ENCODE peak calls at places on chromosomes 12 and 14, in seven cellular contexts. K is AG04450, X is GM12865, P is aorta, R is lung, G is cardiac muscle cell, F is suprapubic skin. W is an unnamed sample.

GRCh38 chr14:92800525-92800924 is 6.4 kb downstream of the GOLGA5 start:
- DNase-seq in K (no peak), X (no peak), P (no peak), R (no peak), G (no peak), F (no peak), W (no peak)

GRCh38 chr12:104063712-104064030 is 660 bp upstream of the HCFC2 start:
- DNase-seq in K (no peak), X (peak), P (no peak), R (no peak), G (no peak), F (no peak), W (no peak)

GRCh38 chr14:89139404-89140247 is 277.4 kb downstream of the FOXN3 start:
- DNase-seq in K (no peak), X (no peak), P (no peak), R (no peak), G (no peak), F (no peak), W (no peak)

GRCh38 chr14:102116361-102117180 is 23.1 kb upstream of the WDR20 start:
- DNase-seq in K (no peak), X (no peak), P (peak), R (no peak), G (no peak), F (no peak), W (no peak)

GRCh38 chr14:32913725-32914124 is 25.0 kb upstream of the NPAS3 start:
- DNase-seq in K (no peak), X (no peak), P (no peak), R (no peak), G (no peak), F (no peak), W (no peak)

GRCh38 chr12:65960820-65961691 is 136.8 kb downstream of the HMGA2 start:
- DNase-seq in K (no peak), X (peak), P (no peak), R (no peak), G (no peak), F (no peak), W (no peak)

GRCh38 chr14:96410119-96410518 is 18.2 kb downstream of the AK7 start:
- DNase-seq in K (no peak), X (no peak), P (no peak), R (no peak), G (no peak), F (no peak), W (no peak)

GRCh38 chr14:93967637-93968250 is 8.6 kb downstream of the ASB2 start:
- DNase-seq in K (no peak), X (peak), P (no peak), R (no peak), G (no peak), F (no peak), W (no peak)

GRCh38 chr12:105291531-105291930 is 39.0 kb upstream of the C12orf75 start:
- DNase-seq in K (no peak), X (no peak), P (no peak), R (no peak), G (no peak), F (no peak), W (no peak)

GRCh38 chr14:22972313-22972930 is 9.9 kb downstream of the AJUBA start:
- DNase-seq in K (no peak), X (no peak), P (no peak), R (no peak), G (no peak), F (no peak), W (no peak)

GRCh38 chr14:22976620-22977433 is 5.5 kb downstream of the AJUBA start:
- DNase-seq in K (no peak), X (no peak), P (no peak), R (peak), G (peak), F (no peak), W (no peak)

GRCh38 chr14:22977434-22977683 is 5.0 kb downstream of the AJUBA start:
- DNase-seq in K (no peak), X (no peak), P (no peak), R (no peak), G (no peak), F (no peak), W (no peak)

GRCh38 chr14:22973217-22974032 is 8.9 kb downstream of the AJUBA start:
- DNase-seq in K (no peak), X (peak), P (no peak), R (no peak), G (peak), F (no peak), W (no peak)

GRCh38 chr14:22974530-22975313 is 7.6 kb downstream of the AJUBA start:
- DNase-seq in K (no peak), X (no peak), P (no peak), R (no peak), G (no peak), F (no peak), W (no peak)
- H3K4me3 ChIP-seq in K (no peak), X (no peak), P (no peak), R (no peak), G (no peak), F (no peak), W (no peak)

DNA sequence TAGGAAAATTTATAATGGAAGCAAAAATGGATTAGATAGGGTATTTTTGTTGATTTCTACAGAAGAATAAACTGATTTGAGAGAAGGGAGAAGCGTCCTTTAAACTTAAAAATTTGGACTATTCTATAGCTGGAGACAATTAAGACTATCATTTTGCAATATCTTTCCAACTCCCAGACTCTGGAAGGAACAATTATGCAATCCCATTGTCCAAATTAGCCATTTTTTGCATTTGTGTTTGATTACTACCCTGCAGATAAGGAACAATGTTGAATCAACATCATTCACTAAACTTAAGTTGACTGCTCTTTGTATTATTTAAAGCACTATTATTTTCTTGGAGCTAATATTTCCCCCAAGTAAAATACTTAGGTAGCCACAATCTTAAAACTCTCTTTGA is 34.8 kb upstream of the SELPLG start:
- DNase-seq in K (no peak), X (no peak), P (no peak), R (no peak), G (peak), F (no peak), W (no peak)
- H3K4me3 ChIP-seq in K (no peak), X (no peak), P (no peak), R (no peak), G (no peak), F (no peak), W (no peak)

DNA sequence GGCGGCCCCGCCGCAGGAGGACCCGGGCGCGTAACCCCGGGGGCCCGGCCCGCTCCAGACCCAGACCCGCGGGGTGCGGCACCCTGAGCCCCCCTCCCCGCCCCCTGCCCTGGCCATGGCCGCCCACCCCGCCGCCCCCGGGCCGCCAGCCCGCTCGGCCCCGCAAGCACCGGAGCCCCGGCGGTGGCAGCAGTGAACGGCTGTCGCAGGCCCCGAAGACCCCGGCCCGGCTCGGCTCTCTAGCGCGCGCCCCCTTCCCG is 221 bp downstream of the MARCHF9 start:
- DNase-seq in K (no peak), X (no peak), P (no peak), R (no peak), G (no peak), F (no peak), W (no peak)
- H3K4me3 ChIP-seq in K (peak), X (peak), P (peak), R (peak), G (peak), F (peak), W (peak)

DNA sequence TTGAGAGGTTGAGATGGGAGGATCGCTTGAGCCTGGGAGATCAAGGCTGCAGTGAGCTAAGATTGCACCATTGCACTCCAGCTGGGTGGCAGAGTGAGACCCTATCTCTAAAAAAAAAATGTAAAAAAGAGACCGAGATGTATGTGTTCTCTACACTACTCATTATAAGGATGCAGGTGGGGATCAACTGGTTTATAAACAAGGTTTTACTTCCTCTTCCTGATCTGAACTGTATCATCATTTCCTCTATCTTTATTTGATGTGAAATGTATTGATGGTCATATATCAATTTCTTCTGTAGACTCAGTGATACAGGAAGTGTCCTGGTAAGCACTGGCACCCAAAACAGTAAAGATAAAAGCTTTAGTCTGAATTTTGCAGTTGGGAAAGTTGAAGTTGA is 20.1 kb upstream of the USP44 start:
- DNase-seq in K (no peak), X (no peak), P (no peak), R (no peak), G (no peak), F (no peak), W (no peak)
- H3K4me3 ChIP-seq in K (no peak), X (no peak), P (no peak), R (no peak), G (no peak), F (no peak), W (no peak)

DNA sequence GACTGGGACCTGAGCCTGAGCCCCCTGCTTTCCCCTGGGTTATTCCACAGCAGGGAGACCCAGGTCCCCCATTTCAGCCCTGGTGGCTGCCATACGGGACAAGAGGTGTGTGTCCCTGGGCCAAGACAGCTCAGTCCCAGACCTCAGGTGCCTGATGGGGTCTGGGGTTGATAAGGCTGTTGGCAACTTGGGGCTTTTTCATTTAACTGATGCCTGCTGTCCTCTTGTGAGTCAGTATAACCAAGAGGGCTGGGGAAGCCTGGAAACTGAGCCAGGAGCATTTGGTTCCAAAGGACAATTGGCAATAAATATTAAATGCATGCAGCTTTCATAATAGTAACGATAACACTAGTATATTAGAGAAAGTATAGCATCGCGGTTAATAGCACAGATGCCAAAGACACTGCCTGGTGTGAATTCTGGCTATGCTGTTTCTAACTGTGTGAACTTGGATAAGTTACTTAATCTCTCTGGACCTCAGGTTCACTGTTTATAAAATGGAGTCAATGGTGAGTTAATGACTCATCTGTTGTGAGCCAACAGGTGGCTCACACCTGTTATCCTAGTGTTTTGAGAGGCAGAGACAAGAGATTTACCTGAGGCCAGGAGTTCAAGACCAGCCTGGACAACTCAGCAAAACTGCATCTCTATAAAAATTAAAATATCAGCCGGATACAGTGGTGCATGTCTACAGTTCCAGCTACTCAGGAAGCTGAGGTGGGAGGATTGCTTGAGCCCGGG is 919 bp downstream of the SDSL start:
- DNase-seq in K (no peak), X (no peak), P (peak), R (no peak), G (no peak), F (no peak), W (no peak)
- H3K4me3 ChIP-seq in K (peak), X (peak), P (no peak), R (peak), G (peak), F (peak), W (peak)